ENCODE peak calls at places on chromosomes 13 and 19, in nine cellular contexts. Q, I, P, D, O, B, T, F and Y are unnamed samples.

GRCh38 chr13:89363144-89363543 is 1692.0 kb downstream of the SLITRK5 start:
- DNase-seq in D (no peak), F (no peak), Q (no peak), B (no peak), I (no peak), P (no peak), O (no peak), T (no peak), Y (no peak)

GRCh38 chr19:56119585-56119978 is 1.5 kb downstream of the ZNF787 start:
- DNase-seq in B (no peak), F (peak), I (peak), T (no peak), D (no peak), O (no peak), Q (no peak), P (peak), Y (no peak)

GRCh38 chr19:46748325-46749109 is 2.3 kb upstream of the STRN4 start:
- DNase-seq in T (peak), D (no peak), B (no peak), F (peak), I (peak), P (peak), Q (peak), O (peak), Y (peak)

GRCh38 chr19:4388171-4389063 is 11.9 kb downstream of the SH3GL1 start:
- DNase-seq in D (no peak), B (no peak), I (peak), F (no peak), Q (no peak), T (peak), O (no peak), P (no peak), Y (no peak)

GRCh38 chr19:17794731-17795494 is at the start of gene B3GNT3:
- DNase-seq in D (no peak), B (no peak), F (peak), O (peak), T (no peak), I (peak), Q (no peak), P (no peak), Y (no peak)

GRCh38 chr13:64718116-64718515 is 2512.0 kb downstream of the PCDH9 start:
- DNase-seq in Q (no peak), P (no peak), B (no peak), T (no peak), D (no peak), O (no peak), I (no peak), F (no peak), Y (no peak)

GRCh38 chr19:47681936-47682335 is 31.3 kb upstream of the EHD2 start:
- DNase-seq in O (no peak), B (no peak), F (no peak), I (no peak), P (no peak), Q (no peak), D (no peak), T (no peak), Y (no peak)

GRCh38 chr19:33687761-33688656 is 66.3 kb downstream of the CHST8 start:
- DNase-seq in P (no peak), T (no peak), B (no peak), I (no peak), F (no peak), Q (no peak), D (no peak), O (no peak), Y (no peak)

GRCh38 chr19:35320285-35320706 is 8.7 kb upstream of the CD22 start:
- DNase-seq in P (no peak), D (no peak), T (no peak), B (no peak), O (no peak), Q (no peak), F (no peak), I (no peak), Y (no peak)

GRCh38 chr13:101747039-101747438 is 294.6 kb downstream of the ITGBL1 start:
- DNase-seq in P (no peak), F (no peak), O (no peak), Q (no peak), I (no peak), D (no peak), B (no peak), T (no peak), Y (no peak)

GRCh38 chr19:35501684-35502083 is 11.4 kb upstream of the KRTDAP start:
- DNase-seq in Q (no peak), D (no peak), B (no peak), I (no peak), T (no peak), F (peak), O (peak), P (no peak), Y (no peak)

GRCh38 chr19:30459859-30460258 is 87.7 kb downstream of the ZNF536 start:
- DNase-seq in F (no peak), P (no peak), T (no peak), O (no peak), I (no peak), D (no peak), B (no peak), Q (no peak), Y (no peak)

GRCh38 chr13:94217370-94217769 is 262.1 kb downstream of the DCT start:
- DNase-seq in Q (no peak), D (no peak), F (no peak), O (no peak), I (no peak), B (no peak), P (no peak), T (no peak), Y (no peak)

GRCh38 chr13:80441968-80442367 is 101.0 kb upstream of the SPRY2 start:
- DNase-seq in T (no peak), F (no peak), Q (no peak), D (no peak), O (no peak), P (no peak), I (no peak), B (no peak), Y (no peak)

GRCh38 chr19:41845051-41845590 is 279 bp downstream of the DMRTC2 start:
- DNase-seq in I (no peak), D (no peak), O (no peak), F (no peak), Q (no peak), T (no peak), P (no peak), B (no peak), Y (no peak)

GRCh38 chr19:33906578-33907335 is 110.1 kb downstream of the KCTD15 start:
- DNase-seq in O (peak), D (no peak), Q (no peak), I (no peak), F (no peak), T (peak), B (no peak), P (peak), Y (no peak)

GRCh38 chr19:35869327-35870123 is 1.2 kb downstream of the APLP1 start:
- DNase-seq in Q (peak), B (peak), D (peak), T (peak), F (peak), P (peak), O (peak), I (peak), Y (no peak)

GRCh38 chr13:48072787-48073186 is 22.1 kb downstream of the MED4 start:
- DNase-seq in P (no peak), I (no peak), O (no peak), F (no peak), T (no peak), B (no peak), D (no peak), Q (no peak), Y (no peak)

DNA sequence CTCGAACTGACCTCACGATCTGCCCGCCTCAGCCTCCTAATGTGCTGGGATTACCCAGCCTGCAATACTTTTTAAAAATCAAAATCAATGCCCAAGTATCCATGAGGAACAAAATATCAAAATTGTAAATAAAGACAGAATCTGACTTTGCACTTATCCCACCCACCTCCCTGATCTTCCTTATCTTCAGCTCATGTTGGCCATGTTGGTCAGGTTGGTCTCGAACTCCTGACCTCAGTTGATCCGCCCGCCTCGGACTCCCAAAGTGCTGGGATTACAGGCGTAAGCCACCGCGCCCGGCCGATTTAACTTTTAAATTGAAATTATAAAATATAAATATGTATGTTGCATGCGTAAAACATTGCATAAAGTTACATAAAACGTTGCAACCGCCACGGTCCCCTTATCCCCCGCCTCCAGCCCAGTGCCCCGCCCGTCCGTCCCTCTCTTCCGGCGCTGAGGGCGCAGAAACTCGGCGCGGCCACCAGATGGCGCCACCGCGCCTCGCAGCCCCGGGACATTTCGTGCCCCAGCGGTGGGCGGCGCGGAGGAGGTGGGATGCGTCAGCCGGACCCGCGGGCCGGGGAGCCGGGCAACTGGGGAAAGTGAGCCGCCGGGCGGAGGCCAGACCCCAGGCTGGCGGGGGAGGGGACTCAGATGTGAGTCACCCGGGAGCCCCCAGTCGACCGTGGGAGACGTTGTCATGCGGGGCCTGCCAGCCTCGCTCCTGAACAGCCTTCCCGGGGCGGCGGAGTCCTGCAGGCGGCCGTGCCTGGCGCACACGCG is 1.5 kb upstream of the GADD45B start:
- DNase-seq in D (peak), O (peak), I (peak), Q (peak), T (peak), B (peak), P (peak), F (peak), Y (peak)
- TF ChIP-seq POLR2A in D (no peak), O (peak), I (no peak), Q (peak), T (no peak), B (peak), P (no peak), F (no peak), Y (peak)

DNA sequence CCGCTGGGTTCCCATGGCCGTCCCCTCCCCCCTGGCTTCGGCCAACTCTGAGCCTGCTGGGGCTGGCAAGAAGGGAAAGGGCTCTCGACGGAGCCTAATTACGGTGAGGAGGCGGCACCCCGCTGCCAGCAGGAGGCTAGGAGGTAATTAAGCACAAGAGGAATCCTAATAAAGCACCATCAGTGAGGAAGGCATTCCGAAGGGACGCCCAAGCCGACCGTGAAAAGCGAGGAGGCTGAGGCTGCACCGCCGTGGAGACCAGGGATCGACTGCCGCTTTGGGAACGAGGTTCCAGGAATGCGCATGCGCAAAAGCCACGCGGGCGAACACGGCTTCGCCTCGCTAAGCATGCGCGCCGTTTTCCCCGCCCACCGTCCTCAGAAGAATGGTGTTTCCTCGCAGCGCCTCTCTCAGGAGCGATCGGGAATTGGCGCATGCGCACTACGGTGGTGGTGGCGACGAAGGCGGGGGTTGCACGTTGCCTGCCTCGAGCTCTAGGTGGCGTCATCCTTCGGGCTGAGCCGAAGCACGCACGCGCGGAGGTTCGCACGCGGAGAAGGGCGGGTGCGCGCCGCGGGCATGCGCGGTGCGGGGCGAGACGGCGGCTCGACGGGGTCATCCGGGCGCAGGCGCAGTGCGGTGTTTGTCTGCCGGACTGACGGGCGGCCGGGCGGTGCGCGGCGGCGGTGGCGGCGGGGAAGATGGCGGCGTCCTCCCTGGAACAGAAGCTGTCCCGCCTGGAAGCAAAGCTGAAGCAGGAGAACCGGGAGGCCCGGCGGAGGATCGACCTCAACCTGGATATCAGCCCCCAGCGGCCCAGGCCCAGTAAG is at the start of gene MAP2K7:
- DNase-seq in P (peak), T (peak), O (peak), B (peak), I (peak), Q (peak), D (peak), F (peak), Y (peak)
- TF ChIP-seq POLR2A in P (peak), T (no peak), O (peak), B (peak), I (no peak), Q (peak), D (no peak), F (peak), Y (peak)

GRCh38 chr13:114067381-114067885 is 65.0 kb downstream of the RASA3 start:
- DNase-seq in O (no peak), Q (no peak), B (no peak), D (no peak), T (peak), I (no peak), F (no peak), P (no peak), Y (peak)
- TF ChIP-seq POLR2A in O (no peak), Q (no peak), B (no peak), D (no peak), T (no peak), I (no peak), F (no peak), P (no peak), Y (no peak)

DNA sequence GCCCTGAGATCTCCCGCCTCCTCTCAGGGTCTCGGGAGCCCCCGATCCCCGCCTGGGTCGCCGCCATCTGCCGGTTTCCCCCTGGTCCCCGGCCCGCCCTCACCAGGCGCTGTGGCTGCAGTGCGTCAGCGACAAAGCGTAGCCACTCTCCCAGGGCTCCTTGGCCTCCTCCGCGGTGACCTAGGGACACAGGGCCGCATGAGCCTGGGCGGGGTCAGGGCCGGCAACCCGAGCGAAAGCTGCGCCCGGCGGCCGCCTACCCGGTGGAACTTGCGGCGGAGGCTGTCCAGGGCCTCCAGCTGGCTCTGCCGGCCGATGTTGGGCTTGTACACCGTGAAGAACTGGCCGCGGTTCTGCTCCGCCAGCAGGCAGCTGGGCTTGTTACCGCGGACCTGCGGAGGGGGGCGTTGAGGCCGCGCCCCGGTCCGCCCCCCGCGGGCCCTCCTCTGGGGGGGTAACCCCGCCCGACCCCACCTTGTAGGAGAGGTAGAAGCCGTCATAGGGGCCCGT is 5.3 kb downstream of the GPX4 start:
- DNase-seq in F (no peak), D (no peak), O (no peak), B (no peak), Q (no peak), P (no peak), I (no peak), T (peak), Y (no peak)
- TF ChIP-seq POLR2A in F (no peak), D (no peak), O (no peak), B (no peak), Q (no peak), P (no peak), I (no peak), T (no peak), Y (no peak)